ENCODE peak calls at places on chromosome 22, in five cellular contexts. X is 8988T; F is HCEC 1CT; C is DMS153; G is naive thymus-derived CD8-positive, alpha-beta T cell. K is an unnamed sample.
A peak's percentile ranks its signal among the peaks of the same experiment; 100 is the strongest.

GRCh38 chr22:42188808-42189447 is 58.3 kb upstream of the CYP2D6 start:
- DNase-seq in X (no peak), F (peak; percentile 35), C (no peak), G (no peak), K (peak; percentile 27)

GRCh38 chr22:49297286-49297870 is 530.3 kb downstream of the BRD1 start:
- DNase-seq in X (no peak), F (no peak), C (no peak), G (no peak), K (no peak)

GRCh38 chr22:42768385-42769035 is 47.8 kb upstream of the A4GALT start:
- DNase-seq in X (no peak), F (no peak), C (no peak), G (no peak), K (peak; percentile 58)

GRCh38 chr22:35043251-35043931 is 22.6 kb upstream of the ISX start:
- DNase-seq in X (no peak), F (no peak), C (no peak), G (no peak), K (peak; percentile 17)

GRCh38 chr22:37569921-37570660 is 9.8 kb downstream of the LGALS2 start:
- DNase-seq in X (no peak), F (no peak), C (no peak), G (no peak), K (peak; percentile 58)

GRCh38 chr22:45131749-45132148 is 32.0 kb upstream of the NUP50 start:
- DNase-seq in X (no peak), F (no peak), C (no peak), G (no peak), K (no peak)

GRCh38 chr22:43600265-43600664 is 188.5 kb downstream of the MPPED1 start:
- DNase-seq in X (no peak), F (no peak), C (no peak), G (no peak), K (no peak)

GRCh38 chr22:18021431-18021830 is 2.9 kb downstream of the MICAL3 start:
- DNase-seq in X (no peak), F (no peak), C (no peak), G (no peak), K (no peak)

GRCh38 chr22:46009730-46010129 is 32.8 kb upstream of the WNT7B start:
- DNase-seq in X (no peak), F (no peak), C (no peak), G (peak; percentile 41), K (no peak)

GRCh38 chr22:28425211-28425610 is 254.4 kb downstream of the TTC28 start:
- DNase-seq in X (no peak), F (peak; percentile 27), C (no peak), G (no peak), K (peak; percentile 59)

GRCh38 chr22:35649026-35649553 is 844 bp downstream of the APOL6 start:
- DNase-seq in X (no peak), F (no peak), C (no peak), G (no peak), K (no peak)

GRCh38 chr22:38863531-38864131 is 8.4 kb downstream of the CBX6 start:
- DNase-seq in X (no peak), F (no peak), C (no peak), G (peak; percentile 37), K (peak; percentile 52)

GRCh38 chr22:38465673-38466490 is 2.0 kb upstream of the KDELR3 start:
- DNase-seq in X (no peak), F (no peak), C (no peak), G (peak; percentile 50), K (peak; percentile 93)

GRCh38 chr22:48748113-48748859 is 1079.4 kb downstream of the BRD1 start:
- DNase-seq in X (no peak), F (no peak), C (no peak), G (peak; percentile 52), K (no peak)

GRCh38 chr22:26648011-26648497 is 9.3 kb upstream of the MIAT start:
- DNase-seq in X (no peak), F (no peak), C (peak; percentile 97), G (no peak), K (peak; percentile 100)

GRCh38 chr22:19886605-19887250 is 32.1 kb upstream of the GNB1L start:
- DNase-seq in X (peak; percentile 12), F (peak; percentile 82), C (no peak), G (peak; percentile 61), K (no peak)

GRCh38 chr22:42365942-42366660 is 66.1 kb downstream of the NFAM1 start:
- DNase-seq in X (no peak), F (no peak), C (no peak), G (no peak), K (peak; percentile 74)

GRCh38 chr22:25113316-25113721 is 86.3 kb upstream of the CRYBB3 start:
- DNase-seq in X (no peak), F (no peak), C (no peak), G (no peak), K (no peak)

GRCh38 chr22:50684501-50684900 is 11.9 kb downstream of the SHANK3 start:
- DNase-seq in X (no peak), F (no peak), C (no peak), G (no peak), K (no peak)

GRCh38 chr22:42721045-42721434 is 370 bp upstream of the A4GALT start:
- DNase-seq in X (no peak), F (no peak), C (no peak), G (no peak), K (no peak)

GRCh38 chr22:40030757-40031092 is 36.0 kb downstream of the FAM83F start:
- DNase-seq in X (no peak), F (no peak), C (no peak), G (no peak), K (no peak)

GRCh38 chr22:39880722-39881121 is 12.8 kb downstream of the ENTHD1 start:
- DNase-seq in X (no peak), F (no peak), C (no peak), G (no peak), K (no peak)

GRCh38 chr22:16975155-16975885 is 32.7 kb downstream of the GAB4 start:
- DNase-seq in X (no peak), F (no peak), C (no peak), G (peak; percentile 50), K (no peak)

GRCh38 chr22:32728291-32728690 is 73.2 kb upstream of the TIMP3 start:
- DNase-seq in X (no peak), F (no peak), C (no peak), G (no peak), K (no peak)

GRCh38 chr22:49734390-49734789 is 93.3 kb downstream of the BRD1 start:
- DNase-seq in X (no peak), F (no peak), C (no peak), G (no peak), K (no peak)

GRCh38 chr22:49198705-49199084 is 629.0 kb downstream of the BRD1 start:
- DNase-seq in X (no peak), F (no peak), C (no peak), G (no peak), K (no peak)

GRCh38 chr22:37233751-37234631 is 10.1 kb downstream of the RAC2 start:
- DNase-seq in X (no peak), F (no peak), C (no peak), G (no peak), K (no peak)

GRCh38 chr22:35039625-35040024 is 26.3 kb upstream of the ISX start:
- DNase-seq in X (no peak), F (no peak), C (peak; percentile 54), G (no peak), K (peak; percentile 82)

GRCh38 chr22:37419916-37420655 is 7.2 kb downstream of the ELFN2 start:
- DNase-seq in X (peak; percentile 62), F (no peak), C (no peak), G (no peak), K (peak; percentile 24)

GRCh38 chr22:37601540-37602442 is 6.8 kb upstream of the GGA1 start:
- DNase-seq in X (no peak), F (peak; percentile 81), C (peak; percentile 84), G (peak; percentile 40), K (peak; percentile 80)

GRCh38 chr22:43991316-43992020 is 32.6 kb upstream of the PARVB start:
- DNase-seq in X (no peak), F (no peak), C (no peak), G (no peak), K (no peak)

GRCh38 chr22:45398214-45398613 is 15.2 kb downstream of the SMC1B start:
- DNase-seq in X (no peak), F (no peak), C (no peak), G (no peak), K (no peak)

GRCh38 chr22:36386900-36387663 is 685 bp downstream of the MYH9 start:
- DNase-seq in X (no peak), F (peak; percentile 38), C (no peak), G (no peak), K (peak; percentile 72)

GRCh38 chr22:50191041-50191740 is 5.5 kb downstream of the TRABD start:
- DNase-seq in X (no peak), F (no peak), C (no peak), G (peak; percentile 94), K (no peak)

GRCh38 chr22:45604239-45604711 is 67.4 kb upstream of the ATXN10 start:
- DNase-seq in X (no peak), F (no peak), C (no peak), G (no peak), K (no peak)

GRCh38 chr22:38860291-38861169 is 11.5 kb downstream of the CBX6 start:
- DNase-seq in X (no peak), F (no peak), C (no peak), G (peak; percentile 55), K (peak; percentile 36)

GRCh38 chr22:46626911-46627805 is 7.0 kb downstream of the GRAMD4 start:
- DNase-seq in X (no peak), F (no peak), C (no peak), G (no peak), K (peak; percentile 39)

GRCh38 chr22:45008853-45009751 is 703 bp downstream of the PHF21B start:
- DNase-seq in X (peak; percentile 72), F (no peak), C (no peak), G (no peak), K (peak; percentile 80)

GRCh38 chr22:30202531-30203006 is 44.0 kb downstream of the LIF start:
- DNase-seq in X (no peak), F (no peak), C (no peak), G (no peak), K (no peak)